ENCODE peak calls at places on chromosome 4, in six cellular contexts. F is CD8-positive, alpha-beta T cell; Q is sigmoid colon; I is mesenchymal stem cell; C is ovary; V is brain microvascular endothelial cell. N is an unnamed sample. For H3K27me3, the result is how much of the 10 kb centered on the place peaks cover.

GRCh38 chr4:85901500-85901899 is 426.6 kb downstream of the ARHGAP24 start:
- DNase-seq in Q (no peak), F (no peak), I (peak), V (no peak), C (no peak), N (no peak)

GRCh38 chr4:184664445-184665210 is 15.1 kb downstream of the PRIMPOL start:
- DNase-seq in C (no peak), Q (no peak), I (no peak), F (no peak), V (no peak), N (no peak)

GRCh38 chr4:7980036-7980435 is 40.4 kb upstream of the AFAP1 start:
- DNase-seq in I (no peak), C (no peak), Q (no peak), F (no peak), V (no peak), N (no peak)

GRCh38 chr4:168811793-168812651 is 198.0 kb downstream of the CBR4 start:
- DNase-seq in F (no peak), Q (peak), V (peak), C (no peak), I (peak), N (no peak)

GRCh38 chr4:113874480-113874879 is 105.0 kb downstream of the ARSJ start:
- DNase-seq in I (no peak), Q (no peak), F (no peak), C (no peak), V (no peak), N (no peak)

GRCh38 chr4:86048426-86048825 is 311.4 kb downstream of the MAPK10 start:
- DNase-seq in F (no peak), V (no peak), Q (no peak), C (no peak), I (no peak), N (no peak)

GRCh38 chr4:47814896-47815295 is 23.0 kb downstream of the CORIN start:
- DNase-seq in F (no peak), I (no peak), Q (no peak), C (no peak), V (peak), N (no peak)

GRCh38 chr4:140333523-140333922 is 39.9 kb upstream of the SCOC start:
- DNase-seq in F (no peak), I (no peak), C (no peak), V (no peak), Q (no peak), N (no peak)

DNA sequence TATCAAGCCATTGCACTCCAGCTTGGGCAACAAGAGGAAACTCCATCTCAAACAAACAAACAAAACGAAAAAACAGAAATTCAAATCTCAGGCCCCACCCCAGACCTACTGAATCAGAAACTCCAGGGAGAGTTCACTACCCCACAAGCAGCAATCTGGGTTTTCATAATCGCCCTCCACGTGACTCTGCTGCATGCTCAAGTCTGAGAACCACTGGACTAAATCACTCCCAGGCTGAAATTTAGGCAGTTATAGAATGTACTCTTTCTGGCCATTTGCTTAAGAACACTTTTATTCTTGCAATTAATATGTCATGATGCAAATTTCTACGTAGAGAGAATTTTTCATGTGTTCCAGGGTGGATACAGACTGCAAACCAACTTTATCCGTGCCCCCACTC is 287.2 kb downstream of the USP46 start:
- DNase-seq in F (no peak), C (no peak), V (no peak), Q (no peak), I (peak), N (no peak)
- H3K27me3 ChIP-seq in F (under half), C (under half), V (under half), Q (under half), I (under half), N (under half)

GRCh38 chr4:42398448-42399355 is 1.4 kb downstream of the SHISA3 start:
- DNase-seq in F (no peak), V (no peak), Q (no peak), I (no peak), C (no peak), N (peak)

GRCh38 chr4:42397635-42398447 is 553 bp downstream of the SHISA3 start:
- DNase-seq in I (peak), V (no peak), C (no peak), Q (no peak), F (no peak), N (peak)

GRCh38 chr4:42401171-42401570 is 3.9 kb downstream of the SHISA3 start:
- DNase-seq in V (no peak), Q (no peak), I (no peak), C (no peak), F (no peak), N (no peak)

GRCh38 chr4:42397256-42397634 is at the start of gene SHISA3:
- DNase-seq in I (peak), C (no peak), Q (no peak), V (no peak), F (no peak), N (peak)

DNA sequence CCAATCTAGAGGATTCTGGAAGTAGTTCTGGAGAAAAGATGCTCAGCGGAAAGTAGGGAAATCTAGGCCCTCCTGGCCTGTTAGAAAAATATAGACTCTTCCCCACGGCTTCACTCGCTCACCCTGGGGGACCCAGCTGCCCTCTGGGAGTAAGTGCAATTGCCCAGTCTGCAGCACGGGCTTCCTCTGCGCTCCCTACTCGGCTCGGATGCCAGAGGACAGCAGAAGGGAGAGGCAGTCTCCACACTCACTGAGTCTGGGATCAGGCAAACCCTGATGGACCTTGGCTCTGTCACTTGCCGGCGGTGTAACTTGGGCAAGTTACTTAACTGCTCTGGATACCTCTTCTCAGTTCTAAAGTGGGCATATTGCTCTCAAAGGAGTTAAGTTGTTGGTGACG is 2.1 kb downstream of the SHISA3 start:
- DNase-seq in Q (no peak), I (no peak), F (no peak), C (no peak), V (no peak), N (no peak)
- H3K27me3 ChIP-seq in Q (under half), I (under half), F (under half), C (under half), V (under half), N (under half)

GRCh38 chr4:174215936-174216699 is 67.3 kb downstream of the FBXO8 start:
- DNase-seq in C (no peak), V (no peak), I (peak), Q (no peak), F (no peak), N (no peak)

GRCh38 chr4:174212061-174212460 is 71.4 kb downstream of the FBXO8 start:
- DNase-seq in Q (no peak), V (no peak), C (no peak), F (no peak), I (no peak), N (no peak)

GRCh38 chr4:174215055-174215454 is 68.4 kb downstream of the FBXO8 start:
- DNase-seq in F (no peak), I (no peak), Q (no peak), V (no peak), C (no peak), N (no peak)

GRCh38 chr4:174213734-174214101 is 69.7 kb downstream of the FBXO8 start:
- DNase-seq in Q (no peak), V (no peak), F (no peak), C (no peak), I (peak), N (no peak)

GRCh38 chr4:174214102-174214878 is 69.2 kb downstream of the FBXO8 start:
- DNase-seq in I (peak), F (no peak), C (no peak), V (no peak), Q (no peak), N (no peak)
- H3K27me3 ChIP-seq in I (under half), F (half or more), C (under half), V (half or more), Q (under half), N (half or more)

DNA sequence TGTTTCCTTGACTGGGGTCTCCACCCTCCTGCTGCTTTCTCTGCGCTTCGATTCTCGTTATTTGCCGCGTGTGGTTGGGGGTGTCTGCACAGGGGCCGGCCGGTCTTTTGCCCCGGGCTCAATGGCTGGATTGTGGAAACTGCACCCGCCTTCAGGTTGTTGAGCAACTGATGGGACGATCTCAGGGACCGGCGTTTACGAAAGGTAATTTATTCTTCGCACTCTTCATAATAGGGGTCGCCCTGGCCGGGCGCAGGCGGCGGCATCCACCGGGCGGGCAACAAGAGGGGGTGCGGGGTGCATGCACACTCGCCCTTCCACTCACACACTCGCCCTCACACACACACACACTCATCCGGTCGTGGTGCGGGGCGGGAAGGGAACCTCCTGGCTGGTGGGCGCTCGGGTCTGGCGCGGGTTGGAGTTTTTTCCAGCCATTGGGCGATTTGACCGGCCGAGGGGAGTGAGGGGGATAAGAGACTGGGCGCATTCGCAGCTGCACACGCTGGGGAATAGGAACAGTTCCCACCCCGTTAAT is 1.5 kb downstream of the ADGRL3 start:
- DNase-seq in F (no peak), V (no peak), Q (peak), C (no peak), I (peak), N (peak)
- H3K27me3 ChIP-seq in F (under half), V (under half), Q (under half), C (under half), I (under half), N (under half)

DNA sequence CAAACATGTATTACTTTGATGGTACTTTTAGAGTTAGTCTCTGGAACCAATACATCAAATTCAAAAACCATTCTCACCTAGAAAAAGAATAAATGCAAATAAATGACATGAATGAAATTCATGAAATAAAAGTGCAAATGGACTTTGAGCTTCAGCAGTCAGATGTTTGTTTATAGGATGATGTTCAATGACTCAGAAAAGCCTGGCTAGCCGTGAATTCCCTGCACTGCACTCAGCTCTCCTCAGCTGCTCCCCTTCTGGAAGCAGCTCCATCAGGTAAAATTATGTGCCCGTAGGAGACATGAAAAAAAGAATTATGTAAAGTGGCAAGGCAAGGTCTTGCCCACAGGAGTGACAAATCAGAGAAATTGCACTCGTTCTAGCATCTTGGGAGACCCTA is 390.6 kb downstream of the GPM6A start:
- DNase-seq in F (no peak), I (peak), C (no peak), Q (no peak), V (peak), N (no peak)
- H3K27me3 ChIP-seq in F (under half), I (under half), C (under half), Q (under half), V (under half), N (under half)

N was measured in left ventricle myocardium inferior.